ENCODE peak calls at places on chromosome 10, in nine cellular contexts. H is substantia nigra, Z is kidney, V is tibial artery, T is AG04450, K is psoas muscle, A is uterus, D is cardiac muscle cell, W is neural progenitor cell. Q is an unnamed sample.
A peak's percentile ranks its signal among the peaks of the same experiment; 100 is the strongest.

GRCh38 chr10:31147220-31147608 is 115.5 kb upstream of the ZNF438 start:
- DNase-seq in H (no peak), Z (no peak), V (no peak), T (peak; percentile 42), K (no peak), A (no peak), D (no peak), W (no peak), Q (peak; percentile 43)

GRCh38 chr10:132349766-132350165 is 17.8 kb downstream of the LRRC27 start:
- DNase-seq in H (no peak), Z (no peak), V (peak; percentile 14), T (no peak), K (no peak), A (no peak), D (no peak), W (no peak), Q (no peak)

GRCh38 chr10:70850097-70850496 is 34.3 kb downstream of the SGPL1 start:
- DNase-seq in H (no peak), Z (no peak), V (no peak), T (no peak), K (no peak), A (no peak), D (no peak), W (no peak), Q (no peak)

GRCh38 chr10:124703778-124704427 is 40.3 kb downstream of the FAM53B start:
- DNase-seq in H (peak; percentile 58), Z (peak; percentile 91), V (peak; percentile 60), T (no peak), K (peak; percentile 87), A (peak; percentile 87), D (peak; percentile 43), W (no peak), Q (no peak)

GRCh38 chr10:30724296-30724695 is 94.7 kb upstream of the LYZL2 start:
- DNase-seq in H (no peak), Z (no peak), V (no peak), T (no peak), K (no peak), A (no peak), D (no peak), W (no peak), Q (no peak)

GRCh38 chr10:77636286-77636966 is 1.2 kb downstream of the KCNMA1 start:
- DNase-seq in H (no peak), Z (peak; percentile 58), V (no peak), T (no peak), K (no peak), A (no peak), D (no peak), W (peak; percentile 61), Q (no peak)

GRCh38 chr10:116613486-116613885 is 7.3 kb upstream of the PNLIPRP2 start:
- DNase-seq in H (no peak), Z (no peak), V (no peak), T (no peak), K (no peak), A (no peak), D (no peak), W (no peak), Q (no peak)

GRCh38 chr10:51937736-51938135 is 238.3 kb upstream of the CSTF2T start:
- DNase-seq in H (no peak), Z (no peak), V (no peak), T (peak; percentile 41), K (no peak), A (no peak), D (no peak), W (no peak), Q (no peak)

GRCh38 chr10:124231188-124232135 is 138.1 kb upstream of the CHST15 start:
- DNase-seq in H (no peak), Z (no peak), V (no peak), T (no peak), K (no peak), A (no peak), D (no peak), W (no peak), Q (no peak)

GRCh38 chr10:6928531-6929080 is 348.5 kb upstream of the PRKCQ start:
- DNase-seq in H (no peak), Z (no peak), V (no peak), T (no peak), K (no peak), A (no peak), D (no peak), W (peak; percentile 72), Q (no peak)

GRCh38 chr10:57222603-57223002 is 861.5 kb upstream of the ZWINT start:
- DNase-seq in H (no peak), Z (no peak), V (no peak), T (no peak), K (no peak), A (no peak), D (no peak), W (peak; percentile 59), Q (no peak)

GRCh38 chr10:31808258-31809218 is 120.1 kb downstream of the ARHGAP12 start:
- DNase-seq in H (no peak), Z (no peak), V (peak; percentile 25), T (peak; percentile 48), K (peak; percentile 23), A (peak; percentile 44), D (peak; percentile 44), W (peak; percentile 41), Q (no peak)

GRCh38 chr10:21372651-21373410 is 152.7 kb downstream of the SKIDA1 start:
- DNase-seq in H (no peak), Z (no peak), V (peak; percentile 60), T (peak; percentile 81), K (peak; percentile 16), A (peak; percentile 62), D (peak; percentile 35), W (no peak), Q (no peak)

GRCh38 chr10:103986360-103986759 is 19.4 kb downstream of the SLK start:
- DNase-seq in H (no peak), Z (no peak), V (no peak), T (no peak), K (no peak), A (no peak), D (no peak), W (no peak), Q (no peak)

GRCh38 chr10:27242951-27243551 is 2.5 kb upstream of the ACBD5 start:
- DNase-seq in H (no peak), Z (no peak), V (peak; percentile 43), T (no peak), K (peak; percentile 46), A (peak; percentile 46), D (peak; percentile 41), W (peak; percentile 76), Q (peak; percentile 43)

GRCh38 chr10:44971419-44971818 is 7.2 kb downstream of the DEPP1 start:
- DNase-seq in H (no peak), Z (no peak), V (no peak), T (no peak), K (no peak), A (no peak), D (no peak), W (no peak), Q (no peak)

DNA sequence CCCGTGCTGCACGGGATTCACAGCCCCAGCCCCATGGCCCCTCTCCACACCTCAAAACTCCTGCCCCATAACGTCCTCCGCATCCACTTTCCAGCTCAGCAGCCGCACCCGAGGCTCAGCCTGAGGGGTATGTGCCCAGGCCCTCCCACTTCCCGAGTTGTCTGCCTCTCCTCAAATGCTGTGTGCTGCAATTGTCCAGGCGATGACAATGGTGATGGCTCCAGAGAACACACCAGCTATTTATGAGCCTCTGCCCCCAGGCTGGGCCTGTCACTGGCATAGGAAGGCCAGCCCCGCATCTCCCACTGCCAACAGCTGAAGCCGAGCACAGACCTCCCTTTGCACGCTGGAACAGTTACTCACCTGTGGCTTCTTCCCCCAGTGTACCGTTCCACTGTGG is 2.4 kb upstream of the LDB3 start:
- DNase-seq in H (peak; percentile 51), Z (no peak), V (no peak), T (no peak), K (peak; percentile 30), A (no peak), D (peak; percentile 58), W (no peak), Q (no peak)
- H3K27ac ChIP-seq in H (peak overlapping the region; percentile 97), Z (no peak overlapping the region), V (peak overlapping the region; percentile 81), T (no peak overlapping the region), K (peak overlapping the region; percentile 92), A (no peak overlapping the region), D (peak overlapping the region; percentile 100), W (no peak overlapping the region), Q (no peak overlapping the region)

GRCh38 chr10:112913255-112913654 is 36.8 kb upstream of the TCF7L2 start:
- DNase-seq in H (no peak), Z (no peak), V (no peak), T (no peak), K (no peak), A (no peak), D (no peak), W (no peak), Q (no peak)
- H3K27ac ChIP-seq in H (no peak overlapping the region), Z (no peak overlapping the region), V (no peak overlapping the region), T (no peak overlapping the region), K (no peak overlapping the region), A (no peak overlapping the region), D (no peak overlapping the region), W (no peak overlapping the region), Q (no peak overlapping the region)

GRCh38 chr10:63084690-63085377 is 48.3 kb upstream of the NRBF2 start:
- DNase-seq in H (no peak), Z (no peak), V (no peak), T (no peak), K (no peak), A (no peak), D (no peak), W (no peak), Q (no peak)

GRCh38 chr10:63083904-63084689 is 49.0 kb upstream of the NRBF2 start:
- DNase-seq in H (no peak), Z (no peak), V (peak; percentile 74), T (peak; percentile 61), K (peak; percentile 58), A (peak; percentile 67), D (peak; percentile 72), W (peak; percentile 74), Q (peak; percentile 24)
- H3K27ac ChIP-seq in H (no peak overlapping the region), Z (no peak overlapping the region), V (no peak overlapping the region), T (no peak overlapping the region), K (no peak overlapping the region), A (peak overlapping the region; percentile 45), D (no peak overlapping the region), W (no peak overlapping the region), Q (no peak overlapping the region)

DNA sequence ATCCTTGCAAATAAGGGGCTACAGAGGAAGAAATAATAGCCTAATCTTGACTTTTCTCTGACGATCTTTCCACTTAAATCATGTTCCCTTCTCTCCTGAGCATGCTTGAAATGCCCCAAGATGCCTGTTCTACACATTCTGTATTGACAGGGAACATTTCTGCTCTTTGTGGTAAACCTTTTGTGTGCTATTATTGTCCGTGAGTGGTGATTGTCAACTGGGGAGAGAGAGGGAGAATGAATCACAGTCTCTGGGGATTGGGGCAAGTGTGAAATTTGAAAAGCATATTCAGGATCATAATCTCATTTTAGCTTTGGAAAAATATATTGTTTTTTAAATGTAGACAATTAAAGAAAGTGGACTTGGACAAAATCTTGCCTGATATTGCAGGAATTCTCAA is 20.6 kb downstream of the UBTD1 start:
- DNase-seq in H (no peak), Z (no peak), V (no peak), T (no peak), K (no peak), A (no peak), D (no peak), W (no peak), Q (no peak)
- H3K27ac ChIP-seq in H (no peak overlapping the region), Z (no peak overlapping the region), V (no peak overlapping the region), T (no peak overlapping the region), K (no peak overlapping the region), A (no peak overlapping the region), D (no peak overlapping the region), W (no peak overlapping the region), Q (no peak overlapping the region)

Q was measured in epithelial cell of prostate.